ENCODE peak calls at places on chromosome 14, in five cellular contexts. R, L, F, W and A are unnamed samples.

GRCh38 chr14:81521356-81521755 is 12.3 kb downstream of the SEL1L start:
- ATAC-seq in R (no peak), L (no peak), F (no peak), W (no peak), A (no peak)

GRCh38 chr14:80215756-80216581 is 4.7 kb upstream of the DIO2 start:
- ATAC-seq in R (no peak), L (no peak), F (peak), W (peak), A (peak)

GRCh38 chr14:22334627-22335026 is 254.4 kb downstream of the DAD1 start:
- ATAC-seq in R (no peak), L (no peak), F (no peak), W (no peak), A (no peak)

GRCh38 chr14:31926652-31927347 is 150.3 kb upstream of the ARHGAP5 start:
- ATAC-seq in R (peak), L (no peak), F (peak), W (peak), A (peak)

GRCh38 chr14:94157195-94157594 is 16.9 kb upstream of the PPP4R4 start:
- ATAC-seq in R (peak), L (peak), F (peak), W (no peak), A (no peak)

GRCh38 chr14:92340938-92341337 is 18.0 kb downstream of the SLC24A4 start:
- ATAC-seq in R (no peak), L (no peak), F (no peak), W (no peak), A (no peak)

GRCh38 chr14:105527381-105528196 is 1.2 kb downstream of the TMEM121 start:
- ATAC-seq in R (peak), L (no peak), F (peak), W (peak), A (peak)

GRCh38 chr14:61470954-61471279 is 149.5 kb downstream of the PRKCH start:
- ATAC-seq in R (no peak), L (no peak), F (no peak), W (no peak), A (no peak)

GRCh38 chr14:98233656-98234055 is 1038.3 kb downstream of the BCL11B start:
- ATAC-seq in R (no peak), L (no peak), F (no peak), W (peak), A (no peak)

GRCh38 chr14:62189698-62190097 is 427.5 kb downstream of the SNAPC1 start:
- ATAC-seq in R (no peak), L (no peak), F (no peak), W (peak), A (no peak)

DNA sequence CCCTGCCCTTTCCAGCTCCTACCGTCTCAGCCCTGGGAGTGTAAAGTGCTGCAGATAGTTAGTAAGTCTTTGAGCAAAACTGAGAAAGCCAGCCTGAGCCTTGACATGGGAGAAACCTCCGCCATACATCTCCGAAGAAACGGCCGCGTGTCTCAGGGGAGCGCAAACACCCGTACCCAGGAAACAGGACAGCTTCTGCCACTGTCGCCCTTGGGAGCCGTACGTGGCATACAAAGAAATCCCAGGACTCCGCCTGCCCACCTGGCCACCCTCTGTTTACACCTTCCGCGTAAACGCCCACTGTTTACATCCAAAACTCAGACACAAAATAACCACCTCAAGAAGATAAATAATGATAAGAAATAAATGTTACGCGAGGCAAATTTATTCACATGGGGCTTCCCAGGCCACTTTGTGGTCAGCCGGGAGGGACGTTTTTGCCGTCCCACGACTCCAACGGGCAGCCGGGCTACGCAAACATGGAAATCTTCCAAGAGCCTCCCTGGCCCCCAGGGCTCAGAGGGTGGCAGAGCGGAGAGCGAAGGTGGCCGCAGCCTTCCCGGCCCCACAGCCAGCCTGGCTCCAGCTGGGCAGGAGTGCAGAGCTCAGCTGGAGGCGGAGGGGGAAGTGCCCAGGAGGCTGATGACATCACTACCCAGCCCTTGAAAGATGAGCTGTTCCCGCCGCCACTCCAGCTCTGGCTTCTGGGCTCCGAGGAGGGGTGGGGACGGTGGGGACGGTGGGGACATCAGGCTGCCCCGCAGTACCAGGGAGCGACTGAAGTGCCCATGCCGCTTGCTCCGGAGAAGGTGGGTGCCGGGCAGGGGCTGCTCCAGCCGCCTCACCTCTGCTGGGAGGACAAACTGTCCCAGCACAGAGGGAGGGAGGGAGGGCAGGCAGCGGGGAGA is at the start of gene BDKRB2:
- ATAC-seq in R (peak), L (peak), F (peak), W (peak), A (peak)
- H3K27ac ChIP-seq in R (peak), L (no peak), F (no peak), W (peak), A (peak)

DNA sequence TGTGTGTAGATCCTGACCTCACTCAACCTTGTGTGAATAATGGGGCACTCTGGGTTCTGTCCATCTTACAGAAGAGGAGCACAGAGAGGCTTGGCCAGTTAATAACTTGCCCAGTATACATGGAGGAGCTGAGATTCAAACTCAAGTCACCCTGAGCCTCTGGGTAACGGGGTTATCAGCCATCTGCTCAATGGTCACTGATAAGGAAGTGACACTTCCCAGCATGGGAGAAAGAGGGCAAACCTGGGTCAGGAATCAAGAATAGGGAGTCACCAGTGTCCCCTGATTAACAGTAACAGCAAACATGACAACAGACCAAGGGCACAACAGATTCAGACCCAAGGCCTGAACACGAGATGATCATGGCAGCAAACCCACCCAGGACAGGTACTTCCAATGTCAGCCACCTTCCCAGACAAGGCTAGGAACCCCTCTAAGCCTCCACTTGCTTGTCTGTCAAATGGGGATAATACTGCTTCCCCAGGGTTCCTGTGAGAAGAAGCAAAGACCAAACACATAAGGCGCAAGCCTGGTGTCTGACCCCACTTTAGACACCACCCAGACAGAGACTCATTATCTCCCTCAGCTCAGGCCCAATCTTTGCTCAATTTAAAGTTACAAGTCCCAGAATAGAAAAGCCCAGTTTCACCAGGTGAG is 3.6 kb downstream of the CCDC85C start:
- ATAC-seq in R (no peak), L (no peak), F (no peak), W (no peak), A (no peak)
- H3K27ac ChIP-seq in R (peak), L (no peak), F (no peak), W (no peak), A (peak)

DNA sequence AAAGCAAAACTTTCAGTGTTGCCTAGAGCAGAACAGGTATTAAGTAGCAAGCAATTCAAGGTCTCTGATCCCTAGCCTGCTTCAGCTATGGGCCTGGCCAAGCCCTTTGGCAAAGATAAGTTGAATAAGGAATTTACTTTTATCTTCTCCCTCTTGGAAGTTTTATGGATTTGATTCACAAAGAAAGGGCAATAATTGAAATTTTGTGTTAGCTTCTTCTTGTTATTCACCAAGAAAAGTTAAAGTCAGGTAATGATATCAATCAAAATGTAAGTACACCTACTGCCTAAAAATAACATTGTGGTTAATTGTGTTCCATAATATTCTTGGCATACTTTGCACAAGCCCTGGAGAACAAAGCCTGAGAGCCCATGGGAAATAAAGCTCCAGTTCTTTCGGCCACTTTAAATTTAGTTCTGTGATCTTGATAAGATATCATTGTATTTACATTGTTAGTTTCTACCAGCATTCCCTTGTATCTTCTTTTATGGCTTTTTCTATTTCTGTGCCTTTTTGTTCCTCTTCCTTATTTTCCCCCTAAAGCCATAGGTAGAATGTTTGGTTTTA is 158.0 kb downstream of the RAD51B start:
- ATAC-seq in R (no peak), L (no peak), F (no peak), W (no peak), A (no peak)
- H3K27ac ChIP-seq in R (no peak), L (no peak), F (no peak), W (no peak), A (peak)

GRCh38 chr14:74856366-74856765 is 19.6 kb downstream of the PROX2 start:
- ATAC-seq in R (no peak), L (no peak), F (no peak), W (no peak), A (no peak)
- H3K27ac ChIP-seq in R (no peak), L (no peak), F (no peak), W (no peak), A (no peak)